ENCODE peak calls at places on chromosomes 5 and 9, in ten cellular contexts. B, F, Q, V, D, G, H, Y, C and U are unnamed samples.

GRCh38 chr5:109718632-109719031 is 28.9 kb downstream of the MAN2A1 start:
- DNase-seq in B (no peak), F (no peak), Q (no peak), V (no peak), D (no peak), G (no peak), H (no peak), Y (no peak), C (no peak), U (no peak)

GRCh38 chr5:110968246-110969005 is 103.1 kb upstream of the TSLP start:
- DNase-seq in B (no peak), F (no peak), Q (no peak), V (no peak), D (no peak), G (peak; percentile 95), H (peak; percentile 34), Y (no peak), C (no peak), U (no peak)

GRCh38 chr9:98709968-98710965 is 1.5 kb upstream of the GABBR2 start:
- DNase-seq in B (no peak), F (no peak), Q (no peak), V (no peak), D (peak; percentile 53), G (peak; percentile 40), H (peak; percentile 50), Y (peak; percentile 59), C (peak; percentile 71), U (no peak)

GRCh38 chr9:87195306-87195705 is 248.0 kb upstream of the GAS1 start:
- DNase-seq in B (no peak), F (no peak), Q (no peak), V (no peak), D (no peak), G (no peak), H (no peak), Y (no peak), C (no peak), U (no peak)

GRCh38 chr5:103234239-103234975 is 24.2 kb upstream of the MACIR start:
- DNase-seq in B (no peak), F (no peak), Q (no peak), V (no peak), D (peak; percentile 35), G (peak; percentile 25), H (no peak), Y (no peak), C (no peak), U (no peak)

GRCh38 chr9:114856210-114856941 is 50.5 kb upstream of the TNFSF15 start:
- DNase-seq in B (no peak), F (no peak), Q (no peak), V (no peak), D (peak; percentile 48), G (no peak), H (peak; percentile 43), Y (no peak), C (no peak), U (no peak)

GRCh38 chr9:7879551-7880245 is 80.1 kb upstream of the DMAC1 start:
- DNase-seq in B (peak; percentile 7), F (no peak), Q (no peak), V (no peak), D (peak; percentile 2), G (no peak), H (no peak), Y (peak; percentile 34), C (peak; percentile 48), U (no peak)

GRCh38 chr5:142221091-142221860 is 103.5 kb downstream of the SPRY4 start:
- DNase-seq in B (no peak), F (no peak), Q (no peak), V (no peak), D (no peak), G (peak; percentile 28), H (no peak), Y (no peak), C (no peak), U (no peak)

GRCh38 chr5:34682926-34683623 is 26.9 kb downstream of the RAI14 start:
- DNase-seq in B (no peak), F (no peak), Q (no peak), V (no peak), D (peak; percentile 73), G (peak; percentile 89), H (no peak), Y (no peak), C (no peak), U (no peak)

GRCh38 chr9:8857330-8858249 is 1058.0 kb upstream of the DMAC1 start:
- DNase-seq in B (no peak), F (peak; percentile 82), Q (no peak), V (no peak), D (peak; percentile 47), G (no peak), H (no peak), Y (peak; percentile 79), C (peak; percentile 86), U (peak; percentile 81)

GRCh38 chr9:74494490-74494889 is 2.6 kb upstream of the RORB start:
- DNase-seq in B (no peak), F (no peak), Q (no peak), V (no peak), D (no peak), G (no peak), H (no peak), Y (no peak), C (peak; percentile 42), U (no peak)

GRCh38 chr5:76583163-76584047 is 39.8 kb downstream of the F2RL2 start:
- DNase-seq in B (no peak), F (no peak), Q (no peak), V (no peak), D (peak; percentile 39), G (peak; percentile 42), H (peak; percentile 23), Y (no peak), C (no peak), U (no peak)

GRCh38 chr5:172823840-172824362 is 10.2 kb upstream of the ERGIC1 start:
- DNase-seq in B (no peak), F (peak; percentile 54), Q (no peak), V (no peak), D (no peak), G (no peak), H (no peak), Y (no peak), C (peak; percentile 16), U (no peak)

GRCh38 chr5:61332891-61333350 is 863 bp downstream of the ZSWIM6 start:
- DNase-seq in B (peak; percentile 44), F (peak; percentile 81), Q (peak; percentile 50), V (no peak), D (peak; percentile 72), G (peak; percentile 45), H (peak; percentile 66), Y (no peak), C (peak; percentile 30), U (peak; percentile 71)

DNA sequence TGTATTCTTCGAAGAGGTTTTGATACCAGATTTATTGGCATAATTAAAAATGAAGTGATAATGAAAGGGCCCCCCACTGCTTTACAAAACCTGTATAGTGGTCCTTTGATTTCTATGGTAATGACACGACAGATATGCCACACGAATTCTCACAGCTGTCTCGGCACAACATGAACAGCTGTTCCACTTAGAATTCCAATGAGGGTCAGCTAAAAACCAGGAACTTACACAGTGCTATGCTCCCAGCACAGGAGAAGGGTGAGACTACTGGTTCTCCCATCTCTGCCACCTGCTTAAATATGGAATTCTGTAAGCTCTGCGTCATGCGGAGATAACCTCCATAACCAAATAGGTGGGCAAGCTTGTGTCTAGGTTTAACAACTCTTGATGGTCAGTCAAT is 183.0 kb upstream of the EFNA5 start:
- DNase-seq in B (no peak), F (no peak), Q (no peak), V (no peak), D (no peak), G (no peak), H (no peak), Y (no peak), C (no peak), U (no peak)
- TF ChIP-seq CTCF in B (no peak), F (no peak), Q (no peak), V (no peak), D (no peak), G (no peak), H (no peak), Y (no peak), C (no peak), U (no peak)

GRCh38 chr9:107044872-107045271 is 181.9 kb downstream of the ZNF462 start:
- DNase-seq in B (no peak), F (no peak), Q (no peak), V (no peak), D (no peak), G (peak; percentile 11), H (no peak), Y (no peak), C (peak; percentile 44), U (no peak)
- TF ChIP-seq CTCF in B (no peak), F (no peak), Q (peak; percentile 13), V (no peak), D (peak; percentile 12), G (peak; percentile 51), H (no peak), Y (no peak), C (peak; percentile 56), U (no peak)

DNA sequence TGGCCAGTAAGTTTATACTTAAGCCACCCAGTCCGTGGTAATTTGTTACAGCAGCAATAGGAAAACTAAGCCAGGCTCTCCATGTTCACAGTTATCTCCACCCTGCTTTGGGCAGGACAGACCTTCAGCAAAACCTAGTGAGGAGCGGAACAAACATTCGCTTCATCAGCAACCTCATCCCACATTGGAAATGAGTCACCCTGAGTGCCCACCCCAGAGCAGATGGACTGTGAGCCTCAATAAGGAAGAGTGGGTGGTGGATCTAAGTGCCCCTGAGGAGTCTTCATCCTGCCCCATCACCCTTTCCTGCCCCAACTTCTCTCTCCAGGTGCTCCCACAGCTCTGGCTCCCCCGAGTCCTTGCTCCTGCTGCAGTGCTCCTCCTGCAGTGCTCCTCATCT is 78.8 kb downstream of the FSTL4 start:
- DNase-seq in B (no peak), F (no peak), Q (no peak), V (no peak), D (no peak), G (no peak), H (no peak), Y (no peak), C (no peak), U (no peak)
- TF ChIP-seq CTCF in B (no peak), F (no peak), Q (no peak), V (no peak), D (no peak), G (no peak), H (no peak), Y (no peak), C (no peak), U (no peak)

GRCh38 chr9:97633859-97634485 is 351 bp downstream of the NCBP1 start:
- DNase-seq in B (no peak), F (no peak), Q (no peak), V (no peak), D (no peak), G (peak; percentile 6), H (peak; percentile 15), Y (no peak), C (peak; percentile 31), U (no peak)

GRCh38 chr9:97635026-97635425 is 1.4 kb downstream of the NCBP1 start:
- DNase-seq in B (no peak), F (no peak), Q (no peak), V (no peak), D (no peak), G (peak; percentile 2), H (no peak), Y (no peak), C (no peak), U (no peak)

GRCh38 chr9:97636903-97637302 is 3.3 kb downstream of the NCBP1 start:
- DNase-seq in B (no peak), F (no peak), Q (no peak), V (no peak), D (no peak), G (no peak), H (no peak), Y (no peak), C (no peak), U (no peak)

GRCh38 chr9:97640290-97640689 is 6.7 kb downstream of the NCBP1 start:
- DNase-seq in B (no peak), F (no peak), Q (no peak), V (no peak), D (no peak), G (no peak), H (no peak), Y (no peak), C (no peak), U (no peak)

GRCh38 chr9:97638666-97639065 is 5.0 kb downstream of the NCBP1 start:
- DNase-seq in B (no peak), F (no peak), Q (no peak), V (no peak), D (no peak), G (peak; percentile 11), H (no peak), Y (no peak), C (peak; percentile 37), U (no peak)
- TF ChIP-seq CTCF in B (no peak), F (no peak), Q (peak; percentile 19), V (no peak), D (peak; percentile 19), G (peak; percentile 35), H (no peak), Y (no peak), C (peak; percentile 43), U (peak; percentile 50)